ENCODE peak calls at places on chromosomes 16 and 17, in seven cellular contexts. T is K562, W is HCT116, P is SK-N-SH, J is GM12878, I is T47D, B is H1. S is an unnamed sample.

GRCh38 chr16:30121741-30122620 is 1.0 kb downstream of the MAPK3 start:
- DNase-seq in T (no peak), W (no peak), P (peak; percentile 43), J (no peak), I (no peak), B (peak; percentile 47), S (no peak)

GRCh38 chr17:81655378-81656117 is 794 bp downstream of the PDE6G start:
- DNase-seq in T (no peak), W (no peak), P (no peak), J (no peak), I (no peak), B (no peak), S (no peak)

GRCh38 chr17:80694992-80695912 is 150.6 kb downstream of the RPTOR start:
- DNase-seq in T (no peak), W (no peak), P (no peak), J (no peak), I (no peak), B (no peak), S (peak; percentile 52)

GRCh38 chr17:61322316-61323014 is 77.2 kb upstream of the TBX2 start:
- DNase-seq in T (no peak), W (no peak), P (no peak), J (no peak), I (no peak), B (no peak), S (no peak)

GRCh38 chr16:57628008-57628781 is at the start of gene ADGRG1:
- DNase-seq in T (peak; percentile 94), W (peak; percentile 71), P (peak; percentile 80), J (no peak), I (no peak), B (peak; percentile 72), S (peak; percentile 67)

GRCh38 chr17:16439867-16440351 is 24.5 kb downstream of the TRPV2 start:
- DNase-seq in T (no peak), W (no peak), P (no peak), J (no peak), I (no peak), B (no peak), S (no peak)

GRCh38 chr17:3892095-3892998 is 506 bp downstream of the CAMKK1 start:
- DNase-seq in T (peak; percentile 66), W (no peak), P (peak; percentile 86), J (no peak), I (peak; percentile 79), B (peak; percentile 77), S (peak; percentile 19)

GRCh38 chr17:75535119-75535537 is 9.6 kb downstream of the LLGL2 start:
- DNase-seq in T (no peak), W (no peak), P (no peak), J (peak; percentile 26), I (no peak), B (no peak), S (no peak)

GRCh38 chr16:87842209-87842869 is 27.0 kb downstream of the SLC7A5 start:
- DNase-seq in T (no peak), W (no peak), P (no peak), J (no peak), I (no peak), B (no peak), S (peak; percentile 51)

GRCh38 chr17:4354862-4355514 is 11.5 kb downstream of the UBE2G1 start:
- DNase-seq in T (no peak), W (peak; percentile 22), P (no peak), J (no peak), I (no peak), B (no peak), S (no peak)

GRCh38 chr16:31130336-31130812 is 5.2 kb downstream of the PRSS8 start:
- DNase-seq in T (no peak), W (no peak), P (no peak), J (no peak), I (no peak), B (no peak), S (no peak)

GRCh38 chr16:51155901-51156810 is 5.1 kb upstream of the SALL1 start:
- DNase-seq in T (no peak), W (no peak), P (peak; percentile 28), J (no peak), I (no peak), B (peak; percentile 70), S (no peak)

GRCh38 chr17:6303664-6304063 is 131.3 kb downstream of the AIPL1 start:
- DNase-seq in T (no peak), W (no peak), P (no peak), J (no peak), I (peak; percentile 35), B (peak; percentile 73), S (no peak)

GRCh38 chr16:48523415-48524204 is 86.4 kb downstream of the N4BP1 start:
- DNase-seq in T (no peak), W (no peak), P (no peak), J (no peak), I (no peak), B (no peak), S (no peak)

GRCh38 chr16:48524348-48525200 is 85.4 kb downstream of the N4BP1 start:
- DNase-seq in T (no peak), W (no peak), P (no peak), J (no peak), I (no peak), B (no peak), S (peak; percentile 56)

GRCh38 chr16:48526958-48527331 is 83.0 kb downstream of the N4BP1 start:
- DNase-seq in T (no peak), W (no peak), P (no peak), J (no peak), I (no peak), B (no peak), S (no peak)

GRCh38 chr16:48526058-48526957 is 83.7 kb downstream of the N4BP1 start:
- DNase-seq in T (no peak), W (peak; percentile 66), P (no peak), J (peak; percentile 40), I (peak; percentile 18), B (no peak), S (peak; percentile 85)

GRCh38 chr16:48525201-48526057 is 84.6 kb downstream of the N4BP1 start:
- DNase-seq in T (no peak), W (no peak), P (no peak), J (no peak), I (no peak), B (no peak), S (no peak)
- TF ChIP-seq JUND in T (no peak), W (no peak), P (no peak), J (no peak), I (no peak), B (no peak), S (no peak)

GRCh38 chr17:73265646-73266640 is 4.3 kb upstream of the CPSF4L start:
- DNase-seq in T (no peak), W (no peak), P (no peak), J (no peak), I (no peak), B (no peak), S (peak; percentile 61)

GRCh38 chr17:73257516-73257915 is 4.2 kb downstream of the CPSF4L start:
- DNase-seq in T (no peak), W (no peak), P (no peak), J (no peak), I (no peak), B (no peak), S (no peak)

GRCh38 chr17:73261617-73261951 is at the start of gene CPSF4L:
- DNase-seq in T (no peak), W (no peak), P (no peak), J (no peak), I (no peak), B (no peak), S (no peak)

GRCh38 chr17:73262676-73263642 is 1.3 kb upstream of the CPSF4L start:
- DNase-seq in T (no peak), W (no peak), P (peak; percentile 66), J (no peak), I (no peak), B (peak; percentile 73), S (peak; percentile 80)

DNA sequence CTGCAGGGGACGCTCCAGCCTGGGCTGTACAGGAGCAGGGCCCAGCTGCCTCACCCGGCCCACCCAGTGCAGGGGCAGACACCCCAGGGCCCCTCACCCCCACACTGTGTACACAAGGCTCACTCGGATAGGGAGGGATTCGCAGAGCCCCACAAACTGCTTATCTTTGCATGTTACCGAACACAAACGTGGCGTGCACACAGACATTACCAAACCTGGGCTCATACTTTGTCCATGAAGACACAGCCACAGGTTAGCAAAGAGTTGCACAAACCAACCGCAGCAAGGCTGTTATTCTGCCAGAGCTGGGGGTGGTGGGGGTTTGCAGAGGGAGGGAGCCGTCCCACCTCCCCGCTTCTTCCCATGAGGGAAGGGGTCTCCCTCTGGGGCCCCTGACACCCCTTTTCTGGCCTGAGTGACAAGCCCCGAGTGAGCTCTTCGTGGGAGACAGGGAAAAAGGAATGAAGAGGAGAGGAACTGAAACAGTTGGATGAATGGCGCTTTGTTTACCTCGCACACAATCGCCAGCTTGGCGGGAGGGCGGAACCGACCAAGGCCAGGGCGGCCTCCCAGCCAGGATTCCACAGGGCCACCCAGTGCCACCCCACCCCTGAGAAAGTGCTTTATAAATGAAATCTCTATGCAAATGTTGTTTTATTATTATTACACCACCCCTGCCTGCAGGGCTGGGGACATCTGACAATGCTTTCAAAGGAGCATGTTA is 434 bp upstream of the CPSF4L start:
- DNase-seq in T (no peak), W (no peak), P (peak; percentile 36), J (no peak), I (no peak), B (peak; percentile 63), S (peak; percentile 93)
- TF ChIP-seq JUND in T (no peak), W (no peak), P (no peak), J (no peak), I (no peak), B (no peak), S (no peak)

DNA sequence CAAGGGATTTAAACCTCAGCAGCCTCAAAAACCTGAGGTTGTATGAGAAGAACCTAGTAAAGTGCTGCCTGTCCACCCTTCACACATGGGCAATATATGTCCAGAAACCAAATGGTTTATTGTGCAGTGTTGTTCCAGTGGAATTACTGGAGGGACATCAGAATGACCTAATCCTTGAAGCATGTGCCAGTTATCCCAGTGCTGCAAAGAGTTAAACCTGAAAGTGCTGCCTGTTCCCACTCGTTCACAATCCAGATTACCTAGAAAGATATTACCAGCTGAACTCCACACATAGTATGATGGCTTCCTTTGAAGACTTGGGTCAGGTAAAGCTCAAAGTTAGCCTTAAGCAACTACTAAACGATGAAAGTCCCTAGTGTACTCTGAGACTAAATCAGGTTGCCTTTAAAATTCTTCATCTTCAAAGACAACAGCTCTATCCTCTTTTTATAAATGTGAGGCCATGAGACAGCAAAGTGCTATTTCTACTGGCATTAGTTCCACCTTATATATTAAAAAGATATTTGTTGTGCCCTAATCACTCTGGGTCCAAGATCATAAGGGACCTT is 133.1 kb downstream of the SNX11 start:
- DNase-seq in T (no peak), W (peak; percentile 66), P (no peak), J (no peak), I (no peak), B (no peak), S (no peak)
- TF ChIP-seq JUND in T (peak; percentile 68), W (peak; percentile 46), P (no peak), J (no peak), I (no peak), B (no peak), S (no peak)

DNA sequence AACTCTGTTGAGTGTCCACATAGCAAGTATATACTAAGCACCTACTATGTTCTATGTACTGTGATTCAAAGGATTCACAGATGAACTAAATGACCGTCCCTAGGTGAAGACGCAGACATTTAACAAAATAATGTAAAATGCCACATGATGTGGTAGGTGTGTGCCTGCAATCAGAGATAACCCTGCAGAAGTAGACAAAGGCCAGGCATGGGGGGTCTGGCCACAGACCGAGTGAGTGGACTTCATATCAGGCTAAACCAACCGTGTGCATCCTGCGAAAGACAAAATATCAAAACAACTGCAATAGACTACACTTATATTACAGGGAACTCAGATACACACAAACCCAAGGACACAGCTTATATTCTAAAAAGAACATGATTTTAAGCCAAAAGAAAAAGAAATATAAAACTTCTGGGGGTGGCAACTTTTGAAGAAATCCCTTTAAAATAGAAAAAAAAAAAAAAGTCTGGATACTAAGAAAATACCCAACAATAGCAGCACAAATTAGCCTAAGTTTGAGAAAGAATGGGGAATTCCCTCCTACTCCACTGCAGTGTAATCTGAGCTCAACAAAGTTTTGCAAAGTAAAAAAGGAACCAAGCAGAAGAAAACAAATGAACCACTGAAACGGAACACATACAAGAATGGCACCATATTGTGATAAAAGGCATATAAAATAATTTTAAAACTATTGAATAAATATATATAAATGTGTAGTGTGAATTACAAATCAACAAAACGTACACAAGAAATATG is 12.3 kb downstream of the HSDL1 start:
- DNase-seq in T (no peak), W (no peak), P (no peak), J (no peak), I (no peak), B (no peak), S (no peak)
- TF ChIP-seq JUND in T (no peak), W (no peak), P (no peak), J (no peak), I (no peak), B (no peak), S (no peak)

S was measured in HepG2.